ENCODE peak calls at places on chromosomes 13 and 19, in seven cellular contexts. S is HCT116, C is HepG2, I is H1, P is SK-N-SH, L is GM12878, H is K562. Y is an unnamed sample.

GRCh38 chr19:1261863-1262686 is 7.1 kb upstream of the CIRBP start:
- DNase-seq in L (no peak), H (no peak), S (no peak), I (no peak), C (peak), P (no peak), Y (peak)

GRCh38 chr13:36360863-36361262 is 14.7 kb upstream of the SPART start:
- DNase-seq in H (no peak), S (no peak), P (no peak), I (no peak), L (no peak), C (no peak), Y (no peak)

GRCh38 chr13:73849292-73849691 is 284.9 kb downstream of the KLF12 start:
- DNase-seq in S (peak), L (no peak), P (no peak), H (no peak), C (peak), I (peak), Y (peak)

GRCh38 chr13:46195017-46195416 is 13.0 kb upstream of the LCP1 start:
- DNase-seq in L (no peak), H (no peak), S (no peak), P (no peak), I (no peak), C (no peak), Y (no peak)

GRCh38 chr19:3392480-3392879 is 26.1 kb downstream of the NFIC start:
- DNase-seq in H (no peak), I (no peak), C (no peak), S (no peak), L (no peak), P (no peak), Y (no peak)

GRCh38 chr13:113090806-113091205 is 14.8 kb upstream of the F7 start:
- DNase-seq in I (no peak), P (no peak), H (no peak), L (no peak), S (no peak), C (no peak), Y (no peak)

GRCh38 chr13:98334620-98335205 is 157.6 kb upstream of the RNF113B start:
- DNase-seq in L (no peak), I (no peak), C (no peak), S (no peak), P (no peak), H (no peak), Y (no peak)

GRCh38 chr13:39963612-39964011 is 308.1 kb downstream of the COG6 start:
- DNase-seq in C (no peak), P (no peak), S (no peak), L (no peak), I (no peak), H (no peak), Y (no peak)

GRCh38 chr13:109708014-109708617 is 78.3 kb downstream of the IRS2 start:
- DNase-seq in H (no peak), C (no peak), I (no peak), L (no peak), P (no peak), S (no peak), Y (no peak)

GRCh38 chr13:94480672-94481145 is 1.2 kb upstream of the DCT start:
- DNase-seq in P (no peak), H (no peak), I (no peak), C (no peak), S (no peak), L (no peak), Y (no peak)

GRCh38 chr19:5130371-5131030 is 161.6 kb downstream of the KDM4B start:
- DNase-seq in H (no peak), S (no peak), I (no peak), L (peak), C (no peak), P (no peak), Y (no peak)

GRCh38 chr13:99281811-99282263 is 23.7 kb upstream of the GPR18 start:
- DNase-seq in L (no peak), I (no peak), C (no peak), H (no peak), P (no peak), S (no peak), Y (no peak)

GRCh38 chr19:1925544-1925943 is 15.4 kb upstream of the CSNK1G2 start:
- DNase-seq in C (no peak), P (no peak), L (no peak), S (no peak), H (no peak), I (no peak), Y (no peak)

GRCh38 chr13:114315074-114315785 is 927 bp downstream of the CHAMP1 start:
- DNase-seq in I (no peak), H (no peak), P (no peak), L (no peak), S (no peak), C (no peak), Y (no peak)

GRCh38 chr13:45280751-45281634 is 60.0 kb downstream of the TPT1 start:
- DNase-seq in S (peak), I (peak), P (peak), C (peak), H (peak), L (no peak), Y (peak)

GRCh38 chr13:75458696-75459422 is 23.1 kb downstream of the TBC1D4 start:
- DNase-seq in C (peak), I (no peak), L (peak), S (no peak), P (peak), H (no peak), Y (no peak)

GRCh38 chr13:51111174-51111573 is at the start of gene C13orf42:
- DNase-seq in L (no peak), H (no peak), I (no peak), C (no peak), S (no peak), P (no peak), Y (no peak)

GRCh38 chr13:26471807-26472206 is 85.7 kb upstream of the WASF3 start:
- DNase-seq in S (no peak), C (no peak), L (no peak), I (no peak), P (no peak), H (no peak), Y (no peak)

GRCh38 chr19:39940221-39940833 is 5.9 kb upstream of the FCGBP start:
- DNase-seq in L (no peak), H (no peak), I (no peak), P (no peak), C (no peak), S (no peak), Y (no peak)

GRCh38 chr19:51703655-51704515 is 10.8 kb downstream of the SPACA6 start:
- DNase-seq in H (peak), C (peak), P (peak), I (peak), L (peak), S (peak), Y (peak)

GRCh38 chr13:24254151-24254810 is 55.1 kb upstream of the C1QTNF9 start:
- DNase-seq in L (no peak), C (no peak), P (no peak), I (no peak), S (no peak), H (no peak), Y (no peak)

GRCh38 chr13:30615851-30616311 is 1.8 kb upstream of the USPL1 start:
- DNase-seq in P (peak), I (no peak), C (peak), H (peak), L (no peak), S (no peak), Y (no peak)

GRCh38 chr13:98315466-98315865 is 138.4 kb upstream of the RNF113B start:
- DNase-seq in P (no peak), C (no peak), H (no peak), L (no peak), S (no peak), I (no peak), Y (no peak)

GRCh38 chr13:23770428-23770827 is 118.8 kb downstream of the MIPEP start:
- DNase-seq in P (no peak), H (no peak), L (no peak), C (no peak), I (no peak), S (no peak), Y (no peak)

GRCh38 chr19:38670921-38671398 is 23.5 kb downstream of the ACTN4 start:
- DNase-seq in C (peak), L (no peak), P (no peak), H (no peak), I (no peak), S (no peak), Y (no peak)

GRCh38 chr13:111508902-111509509 is 188.6 kb downstream of the TEX29 start:
- DNase-seq in P (no peak), L (no peak), H (no peak), C (no peak), I (no peak), S (no peak), Y (no peak)
- TF ChIP-seq JUND in P (no peak), L (no peak), H (no peak), C (no peak), I (no peak), S (no peak), Y (no peak)

GRCh38 chr13:49938921-49939320 is 2.8 kb upstream of the SPRYD7 start:
- DNase-seq in I (no peak), C (peak), P (no peak), H (no peak), L (no peak), S (no peak), Y (no peak)
- TF ChIP-seq JUND in I (no peak), C (no peak), P (no peak), H (no peak), L (no peak), S (no peak), Y (no peak)

GRCh38 chr13:111789011-111789410 is 277.9 kb upstream of the SOX1 start:
- DNase-seq in S (no peak), H (no peak), C (no peak), L (no peak), P (no peak), I (no peak), Y (no peak)

GRCh38 chr13:111790621-111791020 is 276.3 kb upstream of the SOX1 start:
- DNase-seq in P (no peak), C (no peak), S (no peak), I (no peak), L (no peak), H (no peak), Y (no peak)

GRCh38 chr13:111791131-111791530 is 275.8 kb upstream of the SOX1 start:
- DNase-seq in S (no peak), P (no peak), H (no peak), C (no peak), L (no peak), I (no peak), Y (no peak)

GRCh38 chr13:111789420-111789819 is 277.5 kb upstream of the SOX1 start:
- DNase-seq in C (no peak), P (no peak), H (no peak), S (no peak), I (no peak), L (no peak), Y (no peak)

GRCh38 chr13:111792956-111793355 is 274.0 kb upstream of the SOX1 start:
- DNase-seq in I (no peak), L (no peak), H (no peak), C (no peak), P (no peak), S (no peak), Y (no peak)
- TF ChIP-seq JUND in I (no peak), L (no peak), H (no peak), C (no peak), P (no peak), S (no peak), Y (no peak)

DNA sequence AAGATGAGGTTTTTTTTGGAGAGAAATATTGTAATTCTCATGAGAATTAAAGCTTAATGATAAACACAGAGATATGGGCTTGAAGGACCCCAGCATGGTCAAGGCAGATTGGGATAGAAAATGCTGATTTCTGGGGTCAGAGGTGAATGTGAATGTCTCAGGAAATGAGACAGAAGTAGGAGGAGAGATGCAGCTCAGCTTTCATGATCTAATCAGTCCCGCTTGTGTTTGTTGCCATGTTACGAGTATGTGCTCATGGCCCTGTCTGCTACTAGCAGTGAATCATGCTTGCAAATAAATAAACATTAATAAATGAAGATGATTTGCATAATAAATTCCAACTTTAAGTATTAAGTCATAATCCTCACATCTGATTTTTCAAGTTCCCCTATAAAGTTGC is 23.0 kb upstream of the NDFIP2 start:
- DNase-seq in I (no peak), L (no peak), C (no peak), P (no peak), S (no peak), H (peak), Y (no peak)
- TF ChIP-seq JUND in I (no peak), L (no peak), C (no peak), P (no peak), S (no peak), H (peak), Y (no peak)

DNA sequence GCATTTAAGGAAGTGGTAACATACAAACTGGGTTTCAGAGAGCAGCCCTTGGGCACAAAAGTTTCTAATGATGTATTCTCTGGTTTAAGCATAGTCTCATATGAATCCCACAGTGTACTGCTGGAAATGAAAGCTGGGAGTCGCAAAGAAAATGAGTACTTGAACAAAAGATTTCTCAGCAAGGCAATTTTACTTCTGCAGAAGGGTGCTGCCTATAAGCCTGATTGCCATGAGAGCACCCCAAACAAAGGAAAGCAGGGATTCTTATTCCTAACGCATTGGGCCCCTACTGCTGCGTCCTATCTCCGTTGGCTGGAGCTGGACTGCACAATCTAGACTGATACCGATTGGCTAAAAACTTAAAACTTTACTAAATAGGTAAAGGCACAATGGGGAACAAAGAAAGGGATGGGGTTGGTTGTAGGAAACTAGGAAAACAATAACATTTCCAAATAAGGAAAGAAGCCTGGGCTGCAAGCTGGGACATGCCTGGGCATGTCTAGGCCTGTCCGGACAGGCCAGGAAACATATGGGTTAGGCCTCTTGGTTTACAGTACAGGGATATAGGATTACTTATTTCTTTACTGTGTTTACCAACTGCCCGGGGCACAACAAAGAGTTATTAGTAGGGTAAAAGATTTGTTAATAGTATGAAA is 27.4 kb upstream of the VN1R4 start:
- DNase-seq in L (no peak), S (no peak), C (no peak), I (no peak), H (no peak), P (no peak), Y (peak)
- TF ChIP-seq JUND in L (no peak), S (no peak), C (no peak), I (no peak), H (no peak), P (no peak), Y (no peak)

GRCh38 chr19:46746281-46746965 is at the start of gene STRN4:
- DNase-seq in H (peak), I (no peak), P (peak), S (no peak), L (no peak), C (no peak), Y (peak)
- TF ChIP-seq JUND in H (no peak), I (no peak), P (no peak), S (no peak), L (no peak), C (no peak), Y (no peak)

GRCh38 chr13:32309312-32309711 is 5.9 kb downstream of the ZAR1L start:
- DNase-seq in P (no peak), H (no peak), C (no peak), S (no peak), I (no peak), L (no peak), Y (no peak)

GRCh38 chr13:32314271-32314967 is 744 bp downstream of the ZAR1L start:
- DNase-seq in I (no peak), L (no peak), C (no peak), H (no peak), P (no peak), S (no peak), Y (no peak)

GRCh38 chr13:32311188-32311897 is 3.8 kb downstream of the ZAR1L start:
- DNase-seq in H (no peak), S (no peak), L (no peak), P (no peak), I (no peak), C (no peak), Y (no peak)

GRCh38 chr13:32305646-32306045 is 9.5 kb downstream of the ZAR1L start:
- DNase-seq in C (no peak), P (no peak), L (no peak), S (no peak), H (no peak), I (no peak), Y (no peak)

GRCh38 chr13:32309812-32310706 is 5.1 kb downstream of the ZAR1L start:
- DNase-seq in S (peak), H (peak), L (no peak), P (peak), I (no peak), C (peak), Y (no peak)
- TF ChIP-seq JUND in S (no peak), H (no peak), L (no peak), P (no peak), I (no peak), C (no peak), Y (no peak)

DNA sequence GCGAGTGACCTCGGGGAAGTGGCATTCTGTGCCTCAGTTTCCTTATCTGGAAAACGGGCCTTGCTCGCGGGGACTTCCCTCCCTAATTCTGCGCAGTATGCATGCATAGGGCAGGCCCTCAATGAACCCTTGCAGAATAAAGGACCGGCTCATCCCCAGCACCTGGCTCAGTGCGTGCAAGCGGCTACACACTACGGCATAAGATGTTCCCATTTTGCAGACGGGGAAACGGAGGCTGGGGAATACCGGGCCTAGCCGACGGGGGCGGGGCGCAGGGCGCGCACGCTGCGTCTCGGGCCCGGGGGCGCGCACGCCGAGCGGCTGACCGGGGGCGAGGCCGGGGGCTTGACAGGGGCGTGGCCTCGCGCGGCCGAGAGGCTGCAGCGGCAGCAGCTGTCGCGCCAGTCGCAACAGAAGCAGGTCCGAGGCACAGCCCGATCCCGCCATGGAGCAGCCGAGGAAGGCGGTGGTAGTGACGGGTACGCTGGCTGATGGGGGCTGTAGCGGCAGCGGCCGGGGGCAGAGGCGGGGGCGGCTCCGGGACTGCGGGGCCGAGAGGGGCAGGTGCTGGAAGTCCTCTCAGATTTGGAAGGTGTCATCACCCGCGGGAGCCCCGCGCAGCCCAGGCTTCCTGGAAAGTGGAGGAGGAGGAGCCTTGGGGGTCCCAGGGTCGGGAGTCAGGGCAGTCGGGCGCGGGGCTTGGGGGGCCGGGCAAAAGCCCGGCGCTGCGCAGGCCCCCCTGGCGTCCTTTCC is at the start of gene PGPEP1:
- DNase-seq in I (no peak), P (peak), S (no peak), H (peak), C (no peak), L (no peak), Y (peak)
- TF ChIP-seq JUND in I (no peak), P (no peak), S (no peak), H (no peak), C (no peak), L (no peak), Y (no peak)

Y was measured in T47D.